ENCODE peak calls at places on chromosomes 11 and 22, in four cellular contexts. B, O, U and P are unnamed samples.

GRCh38 chr11:12761029-12761428 is 86.8 kb downstream of the TEAD1 start:
- DNase-seq in U (no peak), B (no peak), O (peak), P (no peak)

GRCh38 chr11:18235394-18235926 is 1.1 kb downstream of the SAA4 start:
- DNase-seq in B (no peak), U (no peak), O (no peak), P (no peak)

GRCh38 chr11:77967121-77967520 is 27.3 kb downstream of the INTS4 start:
- DNase-seq in U (no peak), O (no peak), B (no peak), P (no peak)

GRCh38 chr22:22767876-22768602 is 119.6 kb upstream of the IGLL5 start:
- DNase-seq in U (no peak), B (no peak), O (peak), P (no peak)

GRCh38 chr11:29019960-29020683 is 911.9 kb downstream of the METTL15 start:
- DNase-seq in B (peak), O (peak), U (no peak), P (peak)

GRCh38 chr11:17551347-17552040 is 4.4 kb downstream of the OTOG start:
- DNase-seq in O (no peak), U (peak), B (no peak), P (no peak)

GRCh38 chr11:35085766-35086165 is 53.2 kb upstream of the CD44 start:
- DNase-seq in O (no peak), U (no peak), B (no peak), P (no peak)

GRCh38 chr11:437228-437870 is 4.5 kb downstream of the ANO9 start:
- DNase-seq in U (no peak), B (no peak), O (no peak), P (no peak)

GRCh38 chr11:128628686-128629085 is 41.3 kb upstream of the ETS1 start:
- DNase-seq in O (no peak), U (no peak), B (no peak), P (no peak)

GRCh38 chr11:116086426-116086825 is 582.2 kb upstream of the CADM1 start:
- DNase-seq in O (no peak), B (no peak), U (no peak), P (no peak)

GRCh38 chr11:131932584-131933360 is 562.4 kb downstream of the NTM start:
- DNase-seq in B (no peak), O (no peak), U (no peak), P (no peak)

GRCh38 chr11:82906931-82907330 is 5.4 kb downstream of the DDIAS start:
- DNase-seq in U (no peak), B (no peak), O (no peak), P (no peak)

GRCh38 chr11:90229791-90230190 is 6.9 kb upstream of the CHORDC1 start:
- DNase-seq in O (no peak), B (no peak), U (no peak), P (no peak)

GRCh38 chr11:3916962-3917361 is 61.5 kb downstream of the STIM1 start:
- DNase-seq in O (no peak), B (no peak), U (no peak), P (no peak)

GRCh38 chr11:93100211-93100610 is 97.6 kb downstream of the SLC36A4 start:
- DNase-seq in U (no peak), O (no peak), B (no peak), P (no peak)

GRCh38 chr11:10719616-10720015 is 26.1 kb upstream of the IRAG1 start:
- DNase-seq in U (no peak), B (no peak), O (no peak), P (no peak)

GRCh38 chr11:132111781-132112380 is 741.5 kb downstream of the NTM start:
- DNase-seq in O (peak), U (no peak), B (no peak), P (no peak)

GRCh38 chr11:121652982-121653381 is 200.2 kb upstream of the SORL1-AS1 start:
- DNase-seq in B (no peak), U (no peak), O (peak), P (peak)

GRCh38 chr11:17014774-17015638 is 792 bp upstream of the PLEKHA7 start:
- DNase-seq in U (peak), O (peak), B (peak), P (peak)

GRCh38 chr22:37705205-37705604 is 8.4 kb downstream of the TRIOBP start:
- DNase-seq in B (no peak), O (no peak), U (no peak), P (no peak)

GRCh38 chr11:24509114-24509513 is 12.3 kb downstream of the LUZP2 start:
- DNase-seq in U (no peak), B (no peak), O (peak), P (no peak)

GRCh38 chr22:44570476-44571445 is 72.7 kb upstream of the RTL6 start:
- DNase-seq in O (no peak), U (peak), B (no peak), P (no peak)

DNA sequence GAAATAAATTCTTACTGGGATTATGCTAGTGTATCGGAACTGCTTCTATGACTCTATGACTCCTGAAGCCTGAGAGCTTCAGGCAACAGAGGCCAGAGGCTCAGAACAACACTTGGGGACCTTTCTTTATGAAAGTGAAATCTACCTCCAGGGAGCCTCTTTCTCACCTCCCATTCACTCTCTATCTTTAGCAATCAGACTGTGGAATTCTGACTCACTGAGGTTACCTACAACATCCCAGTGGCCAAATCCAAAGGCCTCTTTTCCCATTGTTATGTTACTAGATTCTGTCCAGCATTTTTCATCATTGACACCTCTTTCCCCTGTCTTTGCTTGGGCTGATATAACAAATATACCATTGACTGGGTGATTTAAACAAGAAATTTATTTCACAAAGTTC is 14.1 kb upstream of the CYB5R2 start:
- DNase-seq in O (peak), U (no peak), B (no peak), P (no peak)
- H3K27ac ChIP-seq in O (no peak), U (no peak), B (no peak), P (no peak)

DNA sequence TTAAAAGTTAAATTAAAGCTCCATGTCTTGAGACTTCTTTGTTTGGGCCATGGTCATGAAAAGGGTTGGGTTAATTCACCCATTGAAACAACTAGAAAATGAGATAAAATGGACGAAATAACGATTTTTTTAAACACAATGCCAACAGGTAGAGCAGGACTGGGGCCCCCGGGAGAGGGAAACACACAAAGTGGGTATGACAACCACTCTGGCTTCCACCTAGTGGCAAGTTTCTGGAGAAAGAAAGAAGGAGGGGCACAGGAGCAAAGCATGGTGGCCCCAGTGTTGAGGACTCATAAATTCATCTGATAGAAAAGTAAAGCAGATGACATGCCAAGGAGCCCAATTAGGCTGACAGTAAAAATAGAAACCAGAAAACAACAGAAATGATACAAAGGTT is 68.4 kb downstream of the MYEOV start:
- DNase-seq in B (no peak), U (no peak), O (no peak), P (no peak)
- TF ChIP-seq CTCF in B (no peak), U (no peak), O (peak), P (no peak)

GRCh38 chr11:124075492-124075840 is 34.3 kb upstream of the OR10G7 start:
- DNase-seq in U (no peak), O (no peak), B (no peak), P (no peak)
- H3K4me3 ChIP-seq in U (no peak), O (no peak), B (no peak), P (peak)

GRCh38 chr22:45742866-45743450 is 71.3 kb downstream of the ATXN10 start:
- DNase-seq in O (peak), B (no peak), U (no peak), P (no peak)
- H3K27ac ChIP-seq in O (peak), B (peak), U (peak), P (no peak)

GRCh38 chr11:46238078-46238966 is 39.1 kb upstream of the CREB3L1 start:
- DNase-seq in U (no peak), B (peak), O (no peak), P (peak)
- TF ChIP-seq CTCF in U (no peak), B (no peak), O (no peak), P (peak)

GRCh38 chr11:76203131-76203925 is 3.0 kb downstream of the WNT11 start:
- DNase-seq in O (no peak), U (no peak), B (no peak), P (no peak)
- H3K4me3 ChIP-seq in O (no peak), U (no peak), B (no peak), P (no peak)

DNA sequence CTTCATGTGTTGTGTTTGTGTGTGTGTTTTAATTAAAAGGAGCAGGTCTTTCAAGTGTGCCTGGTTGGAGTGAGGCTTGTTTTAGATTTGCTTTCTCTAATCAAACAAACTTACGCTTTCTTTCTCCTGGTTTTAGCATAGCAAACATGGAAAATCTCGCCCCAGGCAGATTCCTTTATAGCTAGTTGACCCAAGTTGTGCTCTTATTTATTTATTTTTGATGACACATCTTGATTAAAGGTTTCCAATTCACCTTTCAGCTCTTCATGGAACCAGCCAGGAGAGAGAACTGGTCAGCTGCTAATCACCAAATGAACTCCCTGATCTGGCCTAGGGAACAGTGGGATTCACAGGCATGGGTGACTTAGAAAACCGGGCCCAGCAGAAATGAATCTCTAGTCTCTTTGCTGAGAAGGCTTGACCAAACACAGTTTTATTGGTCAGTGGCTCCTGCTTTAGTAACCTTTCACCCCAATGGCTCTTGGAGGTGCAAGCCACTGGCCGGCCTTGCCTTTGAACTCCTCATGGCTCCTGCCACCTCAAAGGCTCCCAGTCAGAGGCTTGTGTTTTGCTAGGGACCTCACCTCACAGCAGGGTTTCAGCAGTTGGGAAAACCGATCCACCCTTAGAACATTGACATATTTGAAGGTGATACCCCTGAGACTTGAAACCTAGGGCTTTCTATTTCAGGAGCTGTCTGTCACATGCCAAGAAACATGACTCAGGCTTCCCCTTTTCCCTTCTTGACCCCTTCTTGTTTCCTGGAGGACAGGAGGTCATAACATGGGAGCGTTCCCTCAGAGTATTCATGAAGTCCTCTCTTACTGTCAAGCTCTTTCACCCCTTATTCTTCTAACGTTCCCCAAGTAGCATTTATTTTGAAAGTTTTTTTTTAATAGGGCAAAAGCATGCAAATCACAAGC is 48.8 kb downstream of the EXT2 start:
- DNase-seq in B (no peak), O (peak), U (no peak), P (no peak)
- H3K27ac ChIP-seq in B (no peak), O (peak), U (no peak), P (no peak)

GRCh38 chr11:102807921-102808320 is 10.0 kb upstream of the MMP1 start:
- DNase-seq in B (peak), O (peak), U (no peak), P (peak)
- TF ChIP-seq CTCF in B (peak), O (peak), U (peak), P (peak)

GRCh38 chr22:50527921-50528681 is 1.7 kb downstream of the TYMP start:
- DNase-seq in U (no peak), O (no peak), B (no peak), P (no peak)

GRCh38 chr22:50530280-50530856 is 556 bp upstream of the TYMP start:
- DNase-seq in U (peak), O (peak), B (peak), P (no peak)

GRCh38 chr22:50526849-50527801 is 1.7 kb upstream of the SCO2 start:
- DNase-seq in O (peak), B (peak), U (peak), P (peak)

GRCh38 chr22:50529416-50530279 is at the start of gene TYMP:
- DNase-seq in B (peak), O (peak), U (peak), P (no peak)

DNA sequence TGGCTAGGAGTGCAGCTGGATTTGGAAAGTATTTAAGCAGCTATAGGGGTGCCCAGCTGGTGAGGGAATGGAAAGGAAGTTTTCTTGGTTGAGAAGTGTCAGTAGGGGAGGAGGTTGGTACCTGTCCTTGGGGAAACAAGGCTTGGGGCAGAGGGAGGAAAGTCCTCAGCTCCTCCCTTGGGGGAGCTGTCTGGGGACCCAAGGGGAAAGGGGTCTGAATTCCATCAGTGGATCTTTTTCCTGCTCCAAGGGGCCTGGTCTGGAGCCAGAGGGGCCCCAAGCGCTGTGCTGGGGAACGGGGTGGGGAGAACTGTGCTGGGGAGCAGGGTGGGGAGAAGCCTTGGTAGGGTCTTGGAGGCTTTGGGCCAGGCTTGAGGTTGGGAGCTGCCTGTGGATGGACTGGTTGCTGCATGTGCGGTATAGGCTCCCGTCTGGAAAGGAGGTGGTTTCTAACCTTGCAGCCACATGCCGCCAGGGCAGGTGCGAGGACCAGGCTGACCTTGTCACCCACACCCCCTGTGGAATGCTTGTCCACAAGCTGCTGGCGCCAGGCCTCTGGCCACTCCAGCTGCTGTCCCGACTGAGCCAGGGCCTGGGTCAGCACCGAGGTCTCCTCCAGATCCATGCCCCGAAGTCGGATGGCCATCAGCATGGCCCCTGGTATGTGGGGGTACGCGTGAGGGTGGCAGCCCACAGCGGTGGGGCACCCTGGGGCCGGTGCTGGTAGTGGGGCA is 963 bp downstream of the TYMP start:
- DNase-seq in B (no peak), O (no peak), U (no peak), P (no peak)
- H3K4me3 ChIP-seq in B (peak), O (no peak), U (peak), P (no peak)

GRCh38 chr11:125117429-125117828 is 6.0 kb upstream of the TMEM218 start:
- DNase-seq in U (no peak), B (no peak), O (no peak), P (no peak)
- H3K27ac ChIP-seq in U (no peak), B (no peak), O (no peak), P (no peak)